ENCODE peak calls at places on chromosomes 13 and 19, in nine cellular contexts. J is bronchial epithelial cell; U is GM18507; B is head of caudate nucleus; V is GM23248; X is progenitor cell of endocrine pancreas; K is Calu3; A is naive thymus-derived CD4-positive, alpha-beta T cell; D is endothelial cell. L is an unnamed sample.

GRCh38 chr19:40413291-40413994 is at the start of gene PRX:
- DNase-seq in V (no peak), B (no peak), X (no peak), J (no peak), D (no peak), K (no peak), A (no peak), U (no peak), L (no peak)

GRCh38 chr13:44930907-44931676 is 58.2 kb downstream of the NUFIP1 start:
- DNase-seq in D (no peak), A (no peak), K (no peak), B (no peak), V (peak; percentile 52), X (no peak), J (peak; percentile 52), U (no peak), L (no peak)

GRCh38 chr19:13420780-13421179 is 85.5 kb downstream of the CACNA1A start:
- DNase-seq in B (no peak), J (no peak), D (no peak), K (no peak), V (no peak), X (no peak), A (no peak), U (no peak), L (no peak)

GRCh38 chr19:1074512-1075283 is 7.7 kb downstream of the ARHGAP45 start:
- DNase-seq in A (peak; percentile 95), J (no peak), V (no peak), X (no peak), U (peak; percentile 86), D (no peak), B (peak; percentile 82), K (peak; percentile 84), L (peak; percentile 95)

GRCh38 chr13:110698689-110699088 is 7.2 kb downstream of the CARS2 start:
- DNase-seq in V (no peak), K (no peak), U (no peak), X (no peak), A (no peak), D (no peak), B (peak; percentile 1), J (no peak), L (no peak)

GRCh38 chr13:113448885-113449692 is 4.2 kb downstream of the ADPRHL1 start:
- DNase-seq in D (no peak), K (peak; percentile 69), J (peak; percentile 22), A (no peak), B (no peak), X (no peak), U (no peak), V (peak; percentile 33), L (peak; percentile 73)

GRCh38 chr19:30068528-30069395 is 126.7 kb downstream of the URI1 start:
- DNase-seq in X (no peak), D (no peak), U (no peak), K (no peak), A (no peak), B (no peak), J (no peak), V (no peak), L (no peak)

GRCh38 chr13:43141685-43142084 is 118.3 kb downstream of the DNAJC15 start:
- DNase-seq in X (no peak), V (no peak), B (no peak), J (no peak), K (no peak), D (no peak), U (no peak), A (no peak), L (no peak)

GRCh38 chr13:35086667-35087066 is 144.6 kb downstream of the NBEA start:
- DNase-seq in X (no peak), V (peak; percentile 1), B (no peak), K (no peak), U (no peak), J (peak; percentile 66), A (no peak), D (no peak), L (no peak)

GRCh38 chr19:6720369-6721112 is at the start of gene C3:
- DNase-seq in A (no peak), U (no peak), D (no peak), J (peak; percentile 68), K (peak; percentile 57), V (peak; percentile 92), B (peak; percentile 54), X (no peak), L (no peak)

GRCh38 chr19:55227241-55228014 is 1.1 kb downstream of the TMEM86B start:
- DNase-seq in K (no peak), D (no peak), A (no peak), X (no peak), B (no peak), J (no peak), U (no peak), V (no peak), L (no peak)

GRCh38 chr19:56660381-56661105 is 11.0 kb downstream of the ZNF835 start:
- DNase-seq in B (peak; percentile 79), A (no peak), D (no peak), K (no peak), X (no peak), U (no peak), J (no peak), V (no peak), L (no peak)

GRCh38 chr19:50906217-50906616 is 5.0 kb downstream of the KLK4 start:
- DNase-seq in A (no peak), X (peak; percentile 26), B (peak; percentile 46), D (peak; percentile 58), U (no peak), J (no peak), K (peak; percentile 74), V (peak; percentile 41), L (no peak)

GRCh38 chr13:25752957-25753540 is 298.8 kb downstream of the SHISA2 start:
- DNase-seq in B (no peak), V (peak; percentile 80), A (no peak), K (no peak), U (no peak), J (peak; percentile 71), D (no peak), X (no peak), L (no peak)

GRCh38 chr13:109654341-109655205 is 131.8 kb downstream of the IRS2 start:
- DNase-seq in X (no peak), D (no peak), U (no peak), K (no peak), J (no peak), V (no peak), A (no peak), B (no peak), L (no peak)

GRCh38 chr13:26679945-26680516 is 80.6 kb downstream of the GPR12 start:
- DNase-seq in B (no peak), J (no peak), D (peak; percentile 35), V (no peak), X (no peak), A (no peak), K (no peak), U (no peak), L (no peak)

GRCh38 chr13:51726446-51727185 is 77.3 kb downstream of the DHRS12 start:
- DNase-seq in D (no peak), K (no peak), U (no peak), X (no peak), J (no peak), B (no peak), V (peak; percentile 74), A (no peak), L (no peak)

GRCh38 chr13:101649490-101650126 is 197.1 kb downstream of the ITGBL1 start:
- DNase-seq in V (peak; percentile 88), D (no peak), K (no peak), U (no peak), X (no peak), A (no peak), B (no peak), J (peak; percentile 97), L (no peak)

GRCh38 chr13:98110749-98111148 is 32.1 kb upstream of the FARP1 start:
- DNase-seq in D (no peak), V (no peak), U (no peak), A (no peak), B (no peak), K (no peak), X (no peak), J (no peak), L (no peak)

GRCh38 chr19:5798244-5798643 is 6.6 kb upstream of the NRTN start:
- DNase-seq in J (no peak), U (no peak), K (no peak), D (no peak), V (no peak), B (no peak), X (no peak), A (no peak), L (no peak)

GRCh38 chr13:26735677-26736076 is 24.9 kb downstream of the GPR12 start:
- DNase-seq in K (no peak), V (no peak), B (no peak), X (no peak), U (no peak), J (no peak), D (no peak), A (no peak), L (no peak)

GRCh38 chr19:2469102-2469914 is 6.6 kb upstream of the GADD45B start:
- DNase-seq in K (peak; percentile 24), U (no peak), V (peak; percentile 83), A (no peak), J (peak; percentile 64), X (no peak), D (no peak), B (no peak), L (no peak)

GRCh38 chr13:36862002-36862706 is 43.1 kb downstream of the RFXAP start:
- DNase-seq in A (no peak), D (no peak), J (peak; percentile 34), B (no peak), V (peak; percentile 7), K (no peak), U (no peak), X (no peak), L (no peak)

GRCh38 chr19:33814181-33815165 is 17.8 kb downstream of the KCTD15 start:
- DNase-seq in X (no peak), B (no peak), J (no peak), D (no peak), A (no peak), V (no peak), K (no peak), U (no peak), L (no peak)

GRCh38 chr13:24119593-24120508 is 40.7 kb upstream of the SPATA13 start:
- DNase-seq in V (no peak), U (no peak), B (no peak), X (no peak), K (no peak), D (peak; percentile 25), J (no peak), A (no peak), L (no peak)

GRCh38 chr19:33403973-33404304 is 30.4 kb downstream of the CEBPG start:
- DNase-seq in K (no peak), B (no peak), D (no peak), J (no peak), U (no peak), A (no peak), X (no peak), V (no peak), L (no peak)

GRCh38 chr13:109784590-109785140 is 1.7 kb downstream of the IRS2 start:
- DNase-seq in U (no peak), D (peak; percentile 92), A (peak; percentile 71), K (peak; percentile 71), V (peak; percentile 86), B (peak; percentile 92), X (peak; percentile 86), J (no peak), L (peak; percentile 41)

GRCh38 chr13:113371061-113371460 is 7.1 kb upstream of the GRTP1 start:
- DNase-seq in D (no peak), J (no peak), V (no peak), B (no peak), U (no peak), X (peak; percentile 4), A (no peak), K (no peak), L (no peak)

GRCh38 chr19:32287811-32288227 is 57.6 kb upstream of the ZNF507 start:
- DNase-seq in K (peak; percentile 63), B (peak; percentile 76), U (no peak), D (peak; percentile 65), A (no peak), X (peak; percentile 26), V (peak; percentile 76), J (peak; percentile 29), L (no peak)

GRCh38 chr13:77339408-77339807 is 12.5 kb upstream of the MYCBP2 start:
- DNase-seq in V (no peak), U (no peak), B (no peak), A (no peak), J (no peak), X (no peak), D (no peak), K (no peak), L (no peak)

GRCh38 chr19:35044317-35045117 is 3.0 kb downstream of the HPN start:
- DNase-seq in U (peak; percentile 43), V (peak; percentile 46), D (peak; percentile 71), B (peak; percentile 91), A (peak; percentile 47), X (peak; percentile 61), K (peak; percentile 82), J (peak; percentile 49), L (peak; percentile 19)